ENCODE peak calls at places on chromosomes 4 and X, in four cellular contexts. One of them, this sample, is unnamed.

GRCh38 chr4:159946983-159947645 is 844.2 kb downstream of the RAPGEF2 start:
- DNase-seq in activated naive CD8-positive, alpha-beta T cell treated with anti-CD3 and anti-CD28 coated beads, Interleukin-2, amount 50 U/mL, for 16 hours: no peak
- DNase-seq in fibroblast of the aortic adventitia: peak
- DNase-seq in HFF-Myc: peak
- DNase-seq in this sample: no peak

GRCh38 chr4:74320559-74321118 is 12.4 kb downstream of the EPGN start:
- DNase-seq in activated naive CD8-positive, alpha-beta T cell treated with anti-CD3 and anti-CD28 coated beads, Interleukin-2, amount 50 U/mL, for 16 hours: no peak
- DNase-seq in fibroblast of the aortic adventitia: peak
- DNase-seq in HFF-Myc: peak
- DNase-seq in this sample: no peak

GRCh38 chrX:21745756-21746155 is 12.2 kb downstream of the SMPX start:
- DNase-seq in activated naive CD8-positive, alpha-beta T cell treated with anti-CD3 and anti-CD28 coated beads, Interleukin-2, amount 50 U/mL, for 16 hours: no peak
- DNase-seq in fibroblast of the aortic adventitia: peak
- DNase-seq in HFF-Myc: no peak
- DNase-seq in this sample: no peak

GRCh38 chrX:13022926-13023325 is 21.5 kb downstream of the FAM9C start:
- DNase-seq in activated naive CD8-positive, alpha-beta T cell treated with anti-CD3 and anti-CD28 coated beads, Interleukin-2, amount 50 U/mL, for 16 hours: no peak
- DNase-seq in fibroblast of the aortic adventitia: no peak
- DNase-seq in HFF-Myc: no peak
- DNase-seq in this sample: no peak

GRCh38 chr4:41693629-41694028 is 54.9 kb downstream of the PHOX2B start:
- DNase-seq in activated naive CD8-positive, alpha-beta T cell treated with anti-CD3 and anti-CD28 coated beads, Interleukin-2, amount 50 U/mL, for 16 hours: no peak
- DNase-seq in fibroblast of the aortic adventitia: peak
- DNase-seq in HFF-Myc: peak
- DNase-seq in this sample: no peak

GRCh38 chr4:108168672-108169562 is at the start of gene LEF1:
- DNase-seq in activated naive CD8-positive, alpha-beta T cell treated with anti-CD3 and anti-CD28 coated beads, Interleukin-2, amount 50 U/mL, for 16 hours: no peak
- DNase-seq in fibroblast of the aortic adventitia: peak
- DNase-seq in HFF-Myc: no peak
- DNase-seq in this sample: peak

GRCh38 chrX:132877954-132878536 is 80.4 kb downstream of the HS6ST2 start:
- DNase-seq in activated naive CD8-positive, alpha-beta T cell treated with anti-CD3 and anti-CD28 coated beads, Interleukin-2, amount 50 U/mL, for 16 hours: no peak
- DNase-seq in fibroblast of the aortic adventitia: no peak
- DNase-seq in HFF-Myc: no peak
- DNase-seq in this sample: no peak

GRCh38 chrX:23223169-23223568 is 111.5 kb upstream of the PTCHD1 start:
- DNase-seq in activated naive CD8-positive, alpha-beta T cell treated with anti-CD3 and anti-CD28 coated beads, Interleukin-2, amount 50 U/mL, for 16 hours: no peak
- DNase-seq in fibroblast of the aortic adventitia: no peak
- DNase-seq in HFF-Myc: no peak
- DNase-seq in this sample: no peak

GRCh38 chr4:8504279-8505007 is 63.9 kb downstream of the TRMT44 start:
- DNase-seq in activated naive CD8-positive, alpha-beta T cell treated with anti-CD3 and anti-CD28 coated beads, Interleukin-2, amount 50 U/mL, for 16 hours: no peak
- DNase-seq in fibroblast of the aortic adventitia: no peak
- DNase-seq in HFF-Myc: no peak
- DNase-seq in this sample: no peak

This sample was measured in left cardiac atrium.